ENCODE peak calls at places on chromosomes 6 and 20, in six cellular contexts. L is renal cortical epithelial cell; D is Right ventricle myocardium superior; I is fibroblast of mammary gland; A is stimulated activated CD4-positive, alpha-beta T cell treated with anti-CD3 and anti-CD28 coated beads, TNF-alpha, amount 100 ng/mL, for 24 hours; R is Calu3. C is an unnamed sample.

GRCh38 chr6:446418-447366 is 55.1 kb downstream of the IRF4 start:
- DNase-seq in A (peak), R (no peak), D (no peak), L (no peak), I (no peak), C (no peak)

GRCh38 chr20:31770243-31770642 is 31.2 kb downstream of the TPX2 start:
- DNase-seq in L (no peak), R (no peak), A (no peak), D (no peak), I (no peak), C (no peak)

GRCh38 chr6:107354470-107354869 is 104.9 kb downstream of the PDSS2 start:
- DNase-seq in R (no peak), I (no peak), L (no peak), D (no peak), A (no peak), C (no peak)

GRCh38 chr6:142361765-142362540 is 60.1 kb downstream of the ADGRG6 start:
- DNase-seq in A (no peak), L (peak), D (no peak), I (peak), R (no peak), C (no peak)

GRCh38 chr6:107488875-107489635 is 862 bp upstream of the SOBP start:
- DNase-seq in D (peak), R (peak), A (no peak), L (no peak), I (peak), C (no peak)

GRCh38 chr6:96907498-96907897 is 9.8 kb upstream of the NDUFAF4 start:
- DNase-seq in L (no peak), I (peak), A (no peak), D (no peak), R (no peak), C (peak)

GRCh38 chr6:139961190-139961589 is 586.7 kb upstream of the CITED2 start:
- DNase-seq in I (no peak), L (no peak), A (no peak), D (no peak), R (no peak), C (no peak)

GRCh38 chr6:2986722-2987196 is 12.9 kb upstream of the NQO2 start:
- DNase-seq in L (no peak), A (no peak), D (no peak), I (peak), R (no peak), C (no peak)

GRCh38 chr6:158854214-158855101 is 35.3 kb upstream of the EZR start:
- DNase-seq in I (no peak), L (peak), R (no peak), D (no peak), A (no peak), C (no peak)

GRCh38 chr6:151018035-151018434 is 152.5 kb downstream of the MTHFD1L start:
- DNase-seq in R (no peak), A (no peak), D (no peak), L (peak), I (peak), C (no peak)

GRCh38 chr6:53128842-53129241 is 19.8 kb downstream of the GCM1 start:
- DNase-seq in I (no peak), L (peak), D (no peak), R (peak), A (no peak), C (no peak)

GRCh38 chr20:46261456-46262253 is 46.6 kb downstream of the CDH22 start:
- DNase-seq in L (no peak), D (no peak), R (no peak), A (no peak), I (no peak), C (no peak)

GRCh38 chr6:15512126-15512525 is 150.7 kb downstream of the DTNBP1 start:
- DNase-seq in L (no peak), D (no peak), R (no peak), A (no peak), I (peak), C (no peak)

GRCh38 chr6:167136376-167136775 is 13.5 kb downstream of the CCR6 start:
- DNase-seq in L (no peak), D (no peak), R (no peak), I (no peak), A (no peak), C (no peak)

GRCh38 chr6:11315743-11316437 is 83.4 kb upstream of the NEDD9 start:
- DNase-seq in I (peak), A (no peak), R (peak), D (no peak), L (peak), C (no peak)

GRCh38 chr20:32779500-32780215 is 17.5 kb downstream of the DNMT3B start:
- DNase-seq in L (no peak), A (no peak), I (no peak), R (no peak), D (no peak), C (no peak)

GRCh38 chr6:26660096-26660425 is 515 bp upstream of the ZNF322 start:
- DNase-seq in L (peak), R (no peak), D (no peak), I (peak), A (no peak), C (peak)

GRCh38 chr6:70304611-70305010 is 1.7 kb upstream of the COL9A1 start:
- DNase-seq in L (no peak), D (no peak), R (no peak), A (no peak), I (no peak), C (no peak)

GRCh38 chr6:13674533-13675190 is 37.0 kb downstream of the RANBP9 start:
- DNase-seq in A (no peak), L (no peak), D (no peak), I (no peak), R (no peak), C (no peak)

GRCh38 chr6:139395371-139395770 is 20.9 kb upstream of the CITED2 start:
- DNase-seq in L (no peak), D (no peak), I (no peak), A (no peak), R (no peak), C (no peak)

GRCh38 chr20:22719250-22719649 is 134.9 kb upstream of the FOXA2 start:
- DNase-seq in A (no peak), R (no peak), L (no peak), D (no peak), I (no peak), C (no peak)